ENCODE peak calls at places on chromosomes 1 and 21, in four cellular contexts. One of them, this sample, is unnamed.

GRCh38 chr1:106787511-106787910 is 269.0 kb upstream of the PRMT6 start:
- DNase-seq in neural crest cell: no peak
- DNase-seq in ovary: no peak
- DNase-seq in HFFc6: no peak
- DNase-seq in this sample: no peak

GRCh38 chr1:67624680-67625079 is 60.3 kb upstream of the GADD45A start:
- DNase-seq in neural crest cell: no peak
- DNase-seq in HFFc6: no peak
- DNase-seq in ovary: no peak
- DNase-seq in this sample: no peak

GRCh38 chr1:48470506-48470905 is 1.5 kb downstream of the SPATA6 start:
- DNase-seq in HFFc6: no peak
- DNase-seq in neural crest cell: no peak
- DNase-seq in ovary: peak; percentile 34
- DNase-seq in this sample: peak; percentile 20

GRCh38 chr1:10064416-10065343 is 31.9 kb downstream of the UBE4B start:
- DNase-seq in HFFc6: no peak
- DNase-seq in ovary: no peak
- DNase-seq in neural crest cell: no peak
- DNase-seq in this sample: no peak

GRCh38 chr1:109906160-109906838 is 4.3 kb upstream of the CSF1 start:
- DNase-seq in ovary: no peak
- DNase-seq in neural crest cell: no peak
- DNase-seq in HFFc6: no peak
- DNase-seq in this sample: no peak

GRCh38 chr1:202005958-202006357 is 4.4 kb upstream of the ELF3 start:
- DNase-seq in neural crest cell: no peak
- DNase-seq in HFFc6: peak; percentile 29
- DNase-seq in ovary: no peak
- DNase-seq in this sample: no peak

GRCh38 chr1:44664730-44665370 is 9.4 kb downstream of the TMEM53 start:
- DNase-seq in ovary: no peak
- DNase-seq in neural crest cell: no peak
- DNase-seq in HFFc6: no peak
- DNase-seq in this sample: no peak

GRCh38 chr1:24049709-24050108 is 62.2 kb downstream of the MYOM3 start:
- DNase-seq in HFFc6: no peak
- DNase-seq in ovary: no peak
- DNase-seq in neural crest cell: no peak
- DNase-seq in this sample: no peak

GRCh38 chr1:207239874-207240273 is 81.6 kb upstream of the CD55 start:
- DNase-seq in HFFc6: no peak
- DNase-seq in neural crest cell: no peak
- DNase-seq in ovary: no peak
- DNase-seq in this sample: no peak

GRCh38 chr21:41659791-41660560 is 106.9 kb downstream of the RIPK4 start:
- DNase-seq in neural crest cell: no peak
- DNase-seq in HFFc6: no peak
- DNase-seq in ovary: no peak
- DNase-seq in this sample: peak; percentile 33

GRCh38 chr1:158654570-158654969 is 31.9 kb downstream of the SPTA1 start:
- DNase-seq in neural crest cell: no peak
- DNase-seq in HFFc6: no peak
- DNase-seq in ovary: no peak
- DNase-seq in this sample: no peak

GRCh38 chr1:36644556-36644955 is 161.8 kb upstream of the CSF3R start:
- DNase-seq in neural crest cell: no peak
- DNase-seq in HFFc6: no peak
- DNase-seq in ovary: no peak
- DNase-seq in this sample: no peak

GRCh38 chr1:10152709-10153284 is 57.6 kb upstream of the KIF1B start:
- DNase-seq in ovary: peak; percentile 47
- DNase-seq in neural crest cell: peak; percentile 58
- DNase-seq in HFFc6: peak; percentile 37
- DNase-seq in this sample: peak; percentile 37

GRCh38 chr1:164660415-164661174 is 101.6 kb downstream of the PBX1 start:
- DNase-seq in ovary: no peak
- DNase-seq in neural crest cell: no peak
- DNase-seq in HFFc6: peak; percentile 62
- DNase-seq in this sample: no peak

GRCh38 chr1:110291241-110292030 is 47.7 kb upstream of the RBM15 start:
- DNase-seq in HFFc6: no peak
- DNase-seq in ovary: no peak
- DNase-seq in neural crest cell: no peak
- DNase-seq in this sample: no peak

GRCh38 chr1:21284206-21285137 is 5.8 kb downstream of the ECE1 start:
- DNase-seq in neural crest cell: no peak
- DNase-seq in HFFc6: no peak
- DNase-seq in ovary: no peak
- DNase-seq in this sample: no peak

GRCh38 chr21:46155514-46156377 is at the start of gene FTCD:
- DNase-seq in neural crest cell: no peak
- DNase-seq in HFFc6: no peak
- DNase-seq in ovary: peak; percentile 26
- DNase-seq in this sample: peak; percentile 29

GRCh38 chr1:231893400-231894102 is 267.0 kb downstream of the DISC1 start:
- DNase-seq in ovary: no peak
- DNase-seq in neural crest cell: no peak
- DNase-seq in HFFc6: no peak
- DNase-seq in this sample: no peak

GRCh38 chr1:235720544-235720943 is 71.0 kb upstream of the GNG4 start:
- DNase-seq in ovary: no peak
- DNase-seq in neural crest cell: no peak
- DNase-seq in HFFc6: peak; percentile 29
- DNase-seq in this sample: no peak

GRCh38 chr1:107830546-107830945 is 134.4 kb downstream of the VAV3 start:
- DNase-seq in HFFc6: no peak
- DNase-seq in ovary: no peak
- DNase-seq in neural crest cell: no peak
- DNase-seq in this sample: no peak

GRCh38 chr1:212699839-212700596 is at the start of gene BATF3:
- DNase-seq in HFFc6: no peak
- DNase-seq in ovary: peak; percentile 45
- DNase-seq in neural crest cell: peak; percentile 12
- DNase-seq in this sample: peak; percentile 67

GRCh38 chr21:17925900-17926299 is 106.7 kb upstream of the C21orf91 start:
- DNase-seq in HFFc6: peak; percentile 7
- DNase-seq in neural crest cell: no peak
- DNase-seq in ovary: no peak
- DNase-seq in this sample: peak; percentile 12

GRCh38 chr1:72371259-72372035 is 89.1 kb upstream of the NEGR1 start:
- DNase-seq in HFFc6: no peak
- DNase-seq in ovary: no peak
- DNase-seq in neural crest cell: peak; percentile 2
- DNase-seq in this sample: no peak

GRCh38 chr1:105793541-105794146 is 1262.8 kb upstream of the PRMT6 start:
- DNase-seq in ovary: peak; percentile 66
- DNase-seq in neural crest cell: peak; percentile 61
- DNase-seq in HFFc6: peak; percentile 17
- DNase-seq in this sample: peak; percentile 69

GRCh38 chr1:3577300-3577699 is 34.0 kb downstream of the MEGF6 start:
- DNase-seq in neural crest cell: no peak
- DNase-seq in HFFc6: no peak
- DNase-seq in ovary: no peak
- DNase-seq in this sample: no peak

GRCh38 chr1:54244655-54245054 is 44.7 kb downstream of the MRPL37 start:
- DNase-seq in ovary: no peak
- DNase-seq in HFFc6: no peak
- DNase-seq in neural crest cell: no peak
- DNase-seq in this sample: no peak

GRCh38 chr1:109485001-109485400 is 1.3 kb downstream of the ATXN7L2 start:
- DNase-seq in neural crest cell: no peak
- DNase-seq in ovary: no peak
- DNase-seq in HFFc6: no peak
- DNase-seq in this sample: no peak

GRCh38 chr1:72280714-72281113 is 1.6 kb downstream of the NEGR1 start:
- DNase-seq in neural crest cell: no peak
- DNase-seq in ovary: no peak
- DNase-seq in HFFc6: no peak
- DNase-seq in this sample: no peak

GRCh38 chr1:197391303-197392226 is 123.5 kb downstream of the CRB1 start:
- DNase-seq in HFFc6: no peak
- DNase-seq in ovary: no peak
- DNase-seq in neural crest cell: no peak
- DNase-seq in this sample: no peak

GRCh38 chr1:167676205-167676915 is 45.4 kb upstream of the MPZL1 start:
- DNase-seq in neural crest cell: no peak
- DNase-seq in HFFc6: no peak
- DNase-seq in ovary: no peak
- DNase-seq in this sample: no peak

GRCh38 chr1:201591348-201591747 is 52.4 kb downstream of the NAV1 start:
- DNase-seq in HFFc6: no peak
- DNase-seq in ovary: no peak
- DNase-seq in neural crest cell: no peak
- DNase-seq in this sample: no peak

GRCh38 chr1:118185083-118185899 is at the start of gene SPAG17:
- DNase-seq in neural crest cell: peak; percentile 88
- DNase-seq in ovary: peak; percentile 52
- DNase-seq in HFFc6: no peak
- DNase-seq in this sample: peak; percentile 94

GRCh38 chr21:41164981-41165650 is 2.8 kb upstream of the BACE2 start:
- DNase-seq in ovary: no peak
- DNase-seq in neural crest cell: no peak
- DNase-seq in HFFc6: no peak
- DNase-seq in this sample: no peak

GRCh38 chr1:22447581-22448215 is 4.0 kb upstream of the ZBTB40 start:
- DNase-seq in neural crest cell: no peak
- DNase-seq in ovary: no peak
- DNase-seq in HFFc6: peak; percentile 88
- DNase-seq in this sample: no peak

GRCh38 chr1:150629115-150629928 is at the start of gene ENSA:
- DNase-seq in HFFc6: peak; percentile 100
- DNase-seq in ovary: peak; percentile 95
- DNase-seq in neural crest cell: peak; percentile 88
- DNase-seq in this sample: peak; percentile 94

GRCh38 chr1:204685236-204686006 is at the start of gene LRRN2:
- DNase-seq in HFFc6: no peak
- DNase-seq in neural crest cell: peak; percentile 14
- DNase-seq in ovary: peak; percentile 60
- DNase-seq in this sample: peak; percentile 61

GRCh38 chr1:177346960-177347359 is 176.2 kb downstream of the BRINP2 start:
- DNase-seq in neural crest cell: no peak
- DNase-seq in HFFc6: no peak
- DNase-seq in ovary: no peak
- DNase-seq in this sample: no peak

GRCh38 chr21:33761104-33762036 is 119.1 kb downstream of the ITSN1 start:
- DNase-seq in HFFc6: peak; percentile 96
- DNase-seq in ovary: no peak
- DNase-seq in neural crest cell: no peak
- DNase-seq in this sample: no peak

GRCh38 chr1:183021405-183022201 is 1.6 kb upstream of the LAMC1 start:
- DNase-seq in neural crest cell: no peak
- DNase-seq in ovary: no peak
- DNase-seq in HFFc6: no peak
- DNase-seq in this sample: no peak

GRCh38 chr1:183024352-183025337 is 1.4 kb downstream of the LAMC1 start:
- DNase-seq in neural crest cell: no peak
- DNase-seq in ovary: no peak
- DNase-seq in HFFc6: no peak
- DNase-seq in this sample: no peak

GRCh38 chr1:183023146-183023600 is at the start of gene LAMC1:
- DNase-seq in HFFc6: peak; percentile 74
- DNase-seq in neural crest cell: peak; percentile 90
- DNase-seq in ovary: peak; percentile 86
- DNase-seq in this sample: peak; percentile 92

GRCh38 chr1:183022202-183023145 is 746 bp upstream of the LAMC1 start:
- DNase-seq in neural crest cell: peak; percentile 17
- DNase-seq in ovary: peak; percentile 83
- DNase-seq in HFFc6: peak; percentile 99
- DNase-seq in this sample: peak; percentile 86

GRCh38 chr1:183023601-183024351 is 556 bp downstream of the LAMC1 start:
- DNase-seq in ovary: peak; percentile 67
- DNase-seq in HFFc6: peak; percentile 43
- DNase-seq in neural crest cell: peak; percentile 45
- DNase-seq in this sample: peak; percentile 64
- TF ChIP-seq CTCF in ovary: no peak
- TF ChIP-seq CTCF in HFFc6: peak; percentile 71
- TF ChIP-seq CTCF in neural crest cell: peak; percentile 68
- TF ChIP-seq CTCF in this sample: peak; percentile 31

GRCh38 chr21:37873655-37874054 is 42.6 kb downstream of the KCNJ6 start:
- DNase-seq in ovary: no peak
- DNase-seq in neural crest cell: no peak
- DNase-seq in HFFc6: peak; percentile 5
- DNase-seq in this sample: no peak
- TF ChIP-seq CTCF in ovary: no peak
- TF ChIP-seq CTCF in neural crest cell: no peak
- TF ChIP-seq CTCF in HFFc6: peak; percentile 58
- TF ChIP-seq CTCF in this sample: no peak

GRCh38 chr1:50620680-50621329 is 197.6 kb upstream of the DMRTA2 start:
- DNase-seq in neural crest cell: no peak
- DNase-seq in HFFc6: no peak
- DNase-seq in ovary: no peak
- DNase-seq in this sample: no peak
- TF ChIP-seq CTCF in neural crest cell: peak; percentile 50
- TF ChIP-seq CTCF in HFFc6: peak; percentile 70
- TF ChIP-seq CTCF in ovary: no peak
- TF ChIP-seq CTCF in this sample: no peak

DNA sequence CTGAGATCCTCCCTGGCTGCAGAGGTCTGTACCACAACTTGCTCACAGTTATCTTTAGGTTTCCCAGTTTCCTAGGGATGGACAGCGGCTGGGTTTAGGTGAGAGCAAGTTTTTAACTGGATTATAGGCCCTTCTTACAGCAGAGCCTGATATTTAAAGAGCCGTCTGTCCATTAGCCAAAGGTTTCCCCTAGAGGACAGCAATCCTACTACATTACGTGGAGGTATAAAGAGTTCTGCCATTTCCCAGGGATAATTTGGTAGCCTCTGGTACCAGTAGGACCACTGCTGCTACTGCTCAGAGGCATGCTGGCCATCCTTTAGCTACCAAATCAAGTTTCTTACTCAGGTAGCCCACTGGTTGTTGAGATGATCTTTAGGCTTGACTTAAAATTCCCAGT is 21.9 kb upstream of the FCGR2A start:
- DNase-seq in HFFc6: no peak
- DNase-seq in ovary: no peak
- DNase-seq in neural crest cell: no peak
- DNase-seq in this sample: no peak
- TF ChIP-seq CTCF in HFFc6: no peak
- TF ChIP-seq CTCF in ovary: no peak
- TF ChIP-seq CTCF in neural crest cell: no peak
- TF ChIP-seq CTCF in this sample: no peak